ENCODE peak calls at places on chromosomes 6 and 20, in eight cellular contexts. T is RWPE2, X is NB4, N is neuronal stem cell, Q is A549, R is AG04450, F is small intestine, C is IMR-90. V is an unnamed sample.

GRCh38 chr6:41939091-41939847 is 2.3 kb downstream of the CCND3 start:
- DNase-seq in N (peak; percentile 29), R (no peak), Q (no peak), C (peak; percentile 43), T (no peak), X (peak; percentile 99), F (no peak), V (no peak)

GRCh38 chr6:107386904-107387303 is 72.5 kb downstream of the PDSS2 start:
- DNase-seq in T (no peak), C (no peak), R (no peak), N (no peak), Q (no peak), X (no peak), F (no peak), V (no peak)

GRCh38 chr6:131950767-131951575 is at the start of gene CCN2:
- DNase-seq in F (peak; percentile 32), R (peak; percentile 99), N (peak; percentile 96), C (peak; percentile 100), Q (peak; percentile 94), T (peak; percentile 93), X (no peak), V (peak; percentile 99)

GRCh38 chr6:154157706-154158105 is 118.7 kb downstream of the OPRM1 start:
- DNase-seq in Q (no peak), N (no peak), X (no peak), T (no peak), R (no peak), C (no peak), F (peak; percentile 7), V (no peak)

GRCh38 chr6:154909821-154910220 is 85.3 kb upstream of the TIAM2 start:
- DNase-seq in Q (no peak), C (peak; percentile 25), N (peak; percentile 48), R (no peak), F (no peak), T (no peak), X (no peak), V (no peak)

GRCh38 chr20:8933391-8933807 is 135.5 kb upstream of the PLCB4 start:
- DNase-seq in F (no peak), Q (no peak), X (no peak), C (no peak), R (no peak), N (peak; percentile 40), T (no peak), V (no peak)

GRCh38 chr6:150308812-150309475 is 59.9 kb upstream of the IYD start:
- DNase-seq in X (no peak), R (no peak), F (no peak), N (no peak), T (no peak), C (no peak), Q (no peak), V (no peak)

GRCh38 chr6:501891-502601 is 110.5 kb downstream of the IRF4 start:
- DNase-seq in T (no peak), C (no peak), F (peak; percentile 64), R (no peak), Q (no peak), X (peak; percentile 56), N (no peak), V (no peak)

GRCh38 chr6:17413313-17413750 is 19.9 kb downstream of the CAP2 start:
- DNase-seq in R (no peak), X (no peak), F (no peak), T (no peak), N (no peak), Q (peak; percentile 17), C (peak; percentile 91), V (peak; percentile 65)

GRCh38 chr6:21134401-21134800 is 459.1 kb upstream of the SOX4 start:
- DNase-seq in Q (no peak), X (no peak), F (no peak), N (no peak), T (no peak), C (no peak), R (no peak), V (no peak)

GRCh38 chr20:44181611-44182010 is 5.4 kb downstream of the JPH2 start:
- DNase-seq in T (no peak), X (no peak), R (no peak), Q (no peak), F (no peak), N (no peak), C (no peak), V (no peak)

GRCh38 chr20:39004508-39004907 is 42.4 kb downstream of the DHX35 start:
- DNase-seq in R (no peak), X (no peak), T (no peak), C (no peak), F (peak; percentile 93), N (no peak), Q (no peak), V (no peak)

GRCh38 chr6:148538251-148539190 is 195.9 kb downstream of the SASH1 start:
- DNase-seq in R (no peak), T (no peak), F (no peak), X (no peak), N (no peak), C (peak; percentile 73), Q (no peak), V (no peak)
- H3K4me3 ChIP-seq in R (no peak overlapping the region), T (no peak overlapping the region), F (no peak overlapping the region), X (no peak overlapping the region), N (no peak overlapping the region), C (no peak overlapping the region), Q (no peak overlapping the region), V (no peak overlapping the region)

GRCh38 chr6:2125158-2125557 is 120.2 kb downstream of the GMDS start:
- DNase-seq in F (no peak), T (no peak), R (no peak), N (no peak), C (no peak), X (no peak), Q (no peak), V (no peak)
- H3K4me3 ChIP-seq in F (no peak overlapping the region), T (no peak overlapping the region), R (no peak overlapping the region), N (no peak overlapping the region), C (no peak overlapping the region), X (no peak overlapping the region), Q (no peak overlapping the region), V (no peak overlapping the region)

GRCh38 chr6:84762220-84762940 is 2.0 kb downstream of the TBX18 start:
- DNase-seq in Q (peak; percentile 68), C (no peak), T (no peak), X (no peak), R (no peak), F (no peak), N (no peak), V (no peak)
- H3K4me3 ChIP-seq in Q (peak overlapping the region; percentile 86), C (no peak overlapping the region), T (peak overlapping the region; percentile 44), X (no peak overlapping the region), R (peak overlapping the region; percentile 27), F (no peak overlapping the region), N (no peak overlapping the region), V (peak overlapping the region; percentile 79)

GRCh38 chr6:133341607-133342158 is 100.5 kb downstream of the EYA4 start:
- DNase-seq in F (no peak), T (no peak), N (no peak), R (peak; percentile 15), Q (peak; percentile 75), C (peak; percentile 93), X (no peak), V (peak; percentile 23)
- H3K4me3 ChIP-seq in F (no peak overlapping the region), T (no peak overlapping the region), N (no peak overlapping the region), R (no peak overlapping the region), Q (peak overlapping the region; percentile 4), C (no peak overlapping the region), X (no peak overlapping the region), V (no peak overlapping the region)

GRCh38 chr20:53621482-53622246 is 28.0 kb upstream of the ZNF217 start:
- DNase-seq in R (no peak), Q (peak; percentile 96), X (peak; percentile 58), F (peak; percentile 86), N (no peak), T (peak; percentile 98), C (peak; percentile 82), V (no peak)
- H3K4me3 ChIP-seq in R (no peak overlapping the region), Q (no peak overlapping the region), X (no peak overlapping the region), F (no peak overlapping the region), N (no peak overlapping the region), T (no peak overlapping the region), C (no peak overlapping the region), V (no peak overlapping the region)

GRCh38 chr20:17647391-17648305 is 34.4 kb downstream of the RRBP1 start:
- DNase-seq in X (no peak), C (no peak), R (no peak), T (peak; percentile 43), N (no peak), Q (no peak), F (no peak), V (no peak)
- H3K4me3 ChIP-seq in X (peak overlapping the region; percentile 6), C (no peak overlapping the region), R (no peak overlapping the region), T (no peak overlapping the region), N (no peak overlapping the region), Q (no peak overlapping the region), F (no peak overlapping the region), V (no peak overlapping the region)

DNA sequence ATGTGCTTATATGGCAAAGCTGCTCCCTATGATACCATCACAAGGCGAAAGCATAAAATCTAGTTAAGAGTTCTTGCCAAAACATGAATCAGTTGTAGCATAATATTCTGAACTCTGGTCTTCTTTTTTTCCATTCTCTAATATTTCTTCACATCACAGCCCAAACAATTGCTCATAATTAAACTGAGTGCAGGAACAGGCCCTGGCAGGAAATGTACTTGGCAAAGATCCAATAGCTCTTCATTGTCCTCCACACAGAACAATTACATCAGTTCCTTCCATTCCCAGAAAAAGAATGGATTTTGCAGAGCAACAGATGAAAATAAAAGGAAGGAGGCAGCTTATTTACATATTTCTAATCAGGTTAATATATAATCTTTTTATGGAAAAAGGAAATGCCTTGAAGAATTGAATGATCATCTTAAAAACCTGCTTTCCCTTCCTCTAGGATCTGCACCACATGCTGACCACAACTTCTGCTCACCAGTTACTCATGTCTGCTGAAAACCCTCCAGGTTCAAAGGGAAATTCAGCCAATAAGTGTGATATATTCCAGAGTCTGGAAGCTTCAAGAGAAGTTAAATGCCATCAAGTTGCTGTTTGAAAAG is 123.3 kb upstream of the COL21A1 start:
- DNase-seq in F (peak; percentile 56), N (no peak), X (peak; percentile 28), T (no peak), R (peak; percentile 59), Q (peak; percentile 16), C (peak; percentile 87), V (peak; percentile 53)
- H3K4me3 ChIP-seq in F (no peak overlapping the region), N (no peak overlapping the region), X (no peak overlapping the region), T (no peak overlapping the region), R (no peak overlapping the region), Q (no peak overlapping the region), C (no peak overlapping the region), V (no peak overlapping the region)

V was measured in AG04449.